ENCODE peak calls at places on chromosomes 1 and 21, in ten cellular contexts. Y, Q, H, K, B, I, R, L, V and C are unnamed samples.

GRCh38 chr1:53148123-53148522 is 5.7 kb upstream of the SLC1A7 start:
- DNase-seq in R (no peak), L (no peak), H (no peak), Y (no peak), I (no peak), V (no peak), Q (no peak), K (no peak), B (no peak), C (peak)

GRCh38 chr1:12376236-12377064 is 146.6 kb downstream of the VPS13D start:
- DNase-seq in Y (no peak), K (peak), L (no peak), B (no peak), H (no peak), Q (no peak), I (no peak), V (no peak), R (no peak), C (no peak)

GRCh38 chr1:110856410-110856809 is 16.5 kb upstream of the CD53 start:
- DNase-seq in Y (no peak), R (no peak), V (no peak), K (no peak), I (no peak), B (no peak), H (no peak), Q (no peak), L (no peak), C (no peak)

GRCh38 chr1:35873243-35873642 is 9.8 kb upstream of the AGO1 start:
- DNase-seq in L (no peak), R (no peak), Q (no peak), I (no peak), B (no peak), Y (no peak), H (no peak), V (no peak), K (no peak), C (no peak)

GRCh38 chr1:193264313-193265065 is 78.1 kb upstream of the B3GALT2 start:
- DNase-seq in L (no peak), Q (no peak), H (no peak), B (no peak), Y (no peak), R (no peak), V (no peak), I (no peak), K (peak), C (peak)

GRCh38 chr1:209368864-209369598 is 214.5 kb upstream of the CAMK1G start:
- DNase-seq in K (peak), Q (peak), I (no peak), Y (no peak), R (peak), H (no peak), V (no peak), L (peak), B (peak), C (peak)

GRCh38 chr1:11842154-11843041 is 5.2 kb downstream of the NPPA start:
- DNase-seq in Y (no peak), K (peak), I (no peak), L (no peak), H (no peak), V (no peak), B (no peak), Q (no peak), R (no peak), C (no peak)

GRCh38 chr1:117561071-117561470 is 44.8 kb upstream of the TENT5C start:
- DNase-seq in Q (no peak), V (no peak), H (no peak), K (no peak), B (no peak), L (no peak), R (no peak), Y (no peak), I (no peak), C (no peak)

GRCh38 chr1:156608981-156609380 is 7.7 kb upstream of the GPATCH4 start:
- DNase-seq in V (no peak), B (peak), I (no peak), Y (peak), R (peak), K (no peak), Q (no peak), L (peak), H (no peak), C (peak)

GRCh38 chr1:237232501-237232900 is 190.5 kb downstream of the RYR2 start:
- DNase-seq in Q (no peak), B (no peak), R (no peak), V (no peak), L (no peak), I (no peak), Y (no peak), K (no peak), H (no peak), C (no peak)

GRCh38 chr1:6502000-6502891 is 10.8 kb upstream of the PLEKHG5 start:
- DNase-seq in V (peak), B (no peak), R (peak), Y (no peak), I (no peak), K (peak), Q (no peak), H (peak), L (no peak), C (peak)

GRCh38 chr1:147897789-147898188 is 4.8 kb upstream of the GJA8 start:
- DNase-seq in B (no peak), L (no peak), H (no peak), R (no peak), K (no peak), Q (no peak), I (no peak), V (no peak), Y (no peak), C (no peak)

GRCh38 chr1:87760100-87760499 is 431.4 kb downstream of the LMO4 start:
- DNase-seq in H (no peak), Q (no peak), B (no peak), K (no peak), R (no peak), I (no peak), V (no peak), Y (no peak), L (no peak), C (peak)

GRCh38 chr1:166490437-166490784 is 323.6 kb upstream of the FAM78B start:
- DNase-seq in V (no peak), H (no peak), Y (no peak), K (no peak), B (no peak), I (no peak), R (no peak), L (no peak), Q (no peak), C (no peak)

GRCh38 chr1:178690496-178690895 is 34.5 kb upstream of the RALGPS2 start:
- DNase-seq in I (no peak), V (no peak), L (no peak), Q (no peak), R (no peak), Y (no peak), B (no peak), H (no peak), K (no peak), C (no peak)

GRCh38 chr1:245953876-245954660 is 553.0 kb downstream of the SMYD3 start:
- DNase-seq in I (no peak), Q (no peak), V (no peak), R (no peak), K (no peak), Y (no peak), L (peak), H (no peak), B (no peak), C (peak)
- H3K4me3 ChIP-seq in I (peak), Q (peak), V (no peak), R (no peak), K (peak), Y (no peak), L (no peak), H (peak), B (peak), C (peak)

GRCh38 chr1:33430751-33431593 is at the start of gene PHC2:
- DNase-seq in I (peak), L (peak), V (peak), K (peak), H (peak), Y (peak), B (peak), Q (peak), R (peak), C (peak)
- TF ChIP-seq CTCF in I (peak), L (peak), V (peak), K (no peak), H (no peak), Y (no peak), B (no peak), Q (peak), R (no peak), C (no peak)

GRCh38 chr21:45093064-45093532 is 18.7 kb downstream of the ADARB1 start:
- DNase-seq in R (no peak), I (peak), L (peak), B (no peak), Y (no peak), V (no peak), K (no peak), Q (no peak), H (no peak), C (no peak)
- H3K4me3 ChIP-seq in R (no peak), I (no peak), L (no peak), B (no peak), Y (no peak), V (no peak), K (no peak), Q (no peak), H (peak), C (no peak)

DNA sequence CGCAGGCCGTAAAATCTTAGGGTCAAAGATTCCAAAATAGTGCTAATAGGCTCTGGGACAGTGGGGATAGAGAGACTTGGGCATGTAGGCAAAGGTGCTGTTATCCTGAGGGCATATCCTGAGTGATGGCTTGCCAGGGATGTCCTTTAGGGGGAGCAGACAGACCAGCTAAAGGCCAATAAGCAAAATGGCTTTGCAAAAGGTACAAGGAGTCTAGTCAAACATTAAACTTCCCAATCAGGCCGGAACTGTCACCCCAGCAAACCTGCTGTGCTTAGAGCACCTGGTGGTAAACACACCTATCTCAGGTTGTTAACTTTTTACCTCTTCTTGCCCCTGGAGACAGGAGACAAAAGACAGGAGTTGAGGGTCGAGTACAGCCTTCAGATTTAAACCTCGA is 49.1 kb downstream of the TRABD2B start:
- DNase-seq in R (no peak), Y (peak), B (peak), K (no peak), H (no peak), L (peak), V (no peak), I (no peak), Q (no peak), C (peak)
- TF ChIP-seq CTCF in R (no peak), Y (peak), B (no peak), K (peak), H (no peak), L (peak), V (no peak), I (no peak), Q (no peak), C (peak)

GRCh38 chr21:38475519-38475918 is 22.8 kb downstream of the ERG start:
- DNase-seq in I (no peak), L (no peak), R (no peak), B (no peak), Q (no peak), K (no peak), H (no peak), V (no peak), Y (peak), C (no peak)
- H3K4me3 ChIP-seq in I (no peak), L (no peak), R (no peak), B (no peak), Q (no peak), K (no peak), H (no peak), V (no peak), Y (no peak), C (no peak)

GRCh38 chr21:15126948-15127347 is 62.1 kb upstream of the NRIP1 start:
- DNase-seq in Y (no peak), V (no peak), R (no peak), K (no peak), H (no peak), L (no peak), Q (no peak), I (no peak), B (no peak), C (no peak)
- TF ChIP-seq CTCF in Y (no peak), V (no peak), R (no peak), K (no peak), H (no peak), L (no peak), Q (no peak), I (no peak), B (no peak), C (no peak)

GRCh38 chr1:16144325-16145029 is 11.4 kb downstream of the EPHA2 start:
- DNase-seq in K (no peak), I (no peak), Q (no peak), B (peak), R (no peak), L (no peak), Y (no peak), V (no peak), H (no peak), C (no peak)
- H3K4me3 ChIP-seq in K (no peak), I (peak), Q (no peak), B (peak), R (peak), L (no peak), Y (peak), V (no peak), H (peak), C (no peak)

GRCh38 chr21:36615274-36615964 is 83.5 kb upstream of the SIM2 start:
- DNase-seq in L (no peak), V (no peak), I (no peak), R (no peak), H (no peak), Y (peak), B (peak), K (no peak), Q (no peak), C (no peak)
- TF ChIP-seq CTCF in L (no peak), V (no peak), I (no peak), R (no peak), H (no peak), Y (peak), B (no peak), K (no peak), Q (peak), C (peak)